ENCODE peak calls at places on chromosomes 2 and 18, in eight cellular contexts. One of them, this sample, is unnamed.

GRCh38 chr2:144449028-144449406 is 70.9 kb downstream of the ZEB2 start:
- DNase-seq in brain microvascular endothelial cell: no peak
- DNase-seq in CD8-positive, alpha-beta T cell: peak; percentile 21
- DNase-seq in cardiac muscle cell: peak; percentile 55
- DNase-seq in NB4: no peak
- DNase-seq in heart right ventricle: no peak
- DNase-seq in RWPE1: no peak
- DNase-seq in left lung: no peak
- DNase-seq in this sample: no peak

GRCh38 chr18:9720327-9720726 is 12.2 kb downstream of the RAB31 start:
- DNase-seq in left lung: no peak
- DNase-seq in CD8-positive, alpha-beta T cell: no peak
- DNase-seq in cardiac muscle cell: no peak
- DNase-seq in NB4: no peak
- DNase-seq in brain microvascular endothelial cell: no peak
- DNase-seq in RWPE1: no peak
- DNase-seq in heart right ventricle: no peak
- DNase-seq in this sample: no peak

GRCh38 chr18:25457636-25458035 is 105.7 kb upstream of the ZNF521 start:
- DNase-seq in left lung: no peak
- DNase-seq in cardiac muscle cell: no peak
- DNase-seq in brain microvascular endothelial cell: no peak
- DNase-seq in heart right ventricle: no peak
- DNase-seq in RWPE1: no peak
- DNase-seq in CD8-positive, alpha-beta T cell: no peak
- DNase-seq in NB4: no peak
- DNase-seq in this sample: no peak

GRCh38 chr18:28161608-28162599 is 15.0 kb downstream of the CDH2 start:
- DNase-seq in CD8-positive, alpha-beta T cell: no peak
- DNase-seq in NB4: no peak
- DNase-seq in brain microvascular endothelial cell: peak; percentile 31
- DNase-seq in left lung: no peak
- DNase-seq in RWPE1: no peak
- DNase-seq in heart right ventricle: no peak
- DNase-seq in cardiac muscle cell: peak; percentile 49
- DNase-seq in this sample: no peak

GRCh38 chr2:43105586-43106562 is 120.5 kb downstream of the ZFP36L2 start:
- DNase-seq in cardiac muscle cell: no peak
- DNase-seq in CD8-positive, alpha-beta T cell: no peak
- DNase-seq in RWPE1: no peak
- DNase-seq in NB4: peak; percentile 98
- DNase-seq in left lung: peak; percentile 73
- DNase-seq in heart right ventricle: peak; percentile 76
- DNase-seq in brain microvascular endothelial cell: peak; percentile 58
- DNase-seq in this sample: no peak

GRCh38 chr2:215461836-215462532 is 26.1 kb upstream of the FN1 start:
- DNase-seq in CD8-positive, alpha-beta T cell: no peak
- DNase-seq in heart right ventricle: no peak
- DNase-seq in left lung: no peak
- DNase-seq in brain microvascular endothelial cell: peak; percentile 73
- DNase-seq in RWPE1: no peak
- DNase-seq in NB4: no peak
- DNase-seq in cardiac muscle cell: no peak
- DNase-seq in this sample: no peak

GRCh38 chr18:74760436-74760835 is 162.8 kb downstream of the ZNF407 start:
- DNase-seq in cardiac muscle cell: no peak
- DNase-seq in CD8-positive, alpha-beta T cell: no peak
- DNase-seq in NB4: no peak
- DNase-seq in left lung: no peak
- DNase-seq in heart right ventricle: no peak
- DNase-seq in RWPE1: no peak
- DNase-seq in brain microvascular endothelial cell: no peak
- DNase-seq in this sample: no peak

GRCh38 chr2:11239718-11240462 is 84.6 kb downstream of the SLC66A3 start:
- DNase-seq in left lung: no peak
- DNase-seq in CD8-positive, alpha-beta T cell: no peak
- DNase-seq in NB4: no peak
- DNase-seq in cardiac muscle cell: no peak
- DNase-seq in RWPE1: no peak
- DNase-seq in brain microvascular endothelial cell: peak; percentile 50
- DNase-seq in heart right ventricle: no peak
- DNase-seq in this sample: no peak

GRCh38 chr18:70276416-70277145 is 12.3 kb upstream of the SOCS6 start:
- DNase-seq in heart right ventricle: no peak
- DNase-seq in brain microvascular endothelial cell: no peak
- DNase-seq in RWPE1: no peak
- DNase-seq in NB4: no peak
- DNase-seq in cardiac muscle cell: no peak
- DNase-seq in left lung: no peak
- DNase-seq in CD8-positive, alpha-beta T cell: no peak
- DNase-seq in this sample: no peak

GRCh38 chr2:73239776-73240175 is 5.7 kb downstream of the CCT7 start:
- DNase-seq in brain microvascular endothelial cell: peak; percentile 67
- DNase-seq in cardiac muscle cell: no peak
- DNase-seq in RWPE1: no peak
- DNase-seq in CD8-positive, alpha-beta T cell: no peak
- DNase-seq in heart right ventricle: no peak
- DNase-seq in left lung: no peak
- DNase-seq in NB4: no peak
- DNase-seq in this sample: no peak

GRCh38 chr2:217256261-217256660 is 396.4 kb upstream of the TNP1 start:
- DNase-seq in cardiac muscle cell: no peak
- DNase-seq in RWPE1: no peak
- DNase-seq in heart right ventricle: no peak
- DNase-seq in brain microvascular endothelial cell: no peak
- DNase-seq in NB4: no peak
- DNase-seq in left lung: no peak
- DNase-seq in CD8-positive, alpha-beta T cell: no peak
- DNase-seq in this sample: no peak

GRCh38 chr2:46847185-46847710 is 68.4 kb downstream of the MCFD2 start:
- DNase-seq in NB4: no peak
- DNase-seq in brain microvascular endothelial cell: peak; percentile 70
- DNase-seq in CD8-positive, alpha-beta T cell: no peak
- DNase-seq in cardiac muscle cell: no peak
- DNase-seq in RWPE1: peak; percentile 83
- DNase-seq in heart right ventricle: peak; percentile 96
- DNase-seq in left lung: peak; percentile 93
- DNase-seq in this sample: no peak

GRCh38 chr18:22193466-22193865 is 24.1 kb downstream of the GATA6 start:
- DNase-seq in brain microvascular endothelial cell: peak; percentile 65
- DNase-seq in CD8-positive, alpha-beta T cell: no peak
- DNase-seq in RWPE1: no peak
- DNase-seq in NB4: no peak
- DNase-seq in heart right ventricle: no peak
- DNase-seq in cardiac muscle cell: peak; percentile 71
- DNase-seq in left lung: no peak
- DNase-seq in this sample: no peak

GRCh38 chr2:102815285-102815684 is 53.5 kb downstream of the TMEM182 start:
- DNase-seq in NB4: no peak
- DNase-seq in heart right ventricle: no peak
- DNase-seq in brain microvascular endothelial cell: no peak
- DNase-seq in CD8-positive, alpha-beta T cell: no peak
- DNase-seq in left lung: no peak
- DNase-seq in RWPE1: no peak
- DNase-seq in cardiac muscle cell: no peak
- DNase-seq in this sample: no peak

GRCh38 chr2:102806250-102806837 is 44.5 kb downstream of the TMEM182 start:
- DNase-seq in NB4: peak; percentile 74
- DNase-seq in CD8-positive, alpha-beta T cell: no peak
- DNase-seq in RWPE1: peak; percentile 74
- DNase-seq in brain microvascular endothelial cell: peak; percentile 74
- DNase-seq in heart right ventricle: peak; percentile 78
- DNase-seq in cardiac muscle cell: peak; percentile 79
- DNase-seq in left lung: peak; percentile 40
- DNase-seq in this sample: no peak

GRCh38 chr2:102803897-102804217 is 42.0 kb downstream of the TMEM182 start:
- DNase-seq in cardiac muscle cell: no peak
- DNase-seq in left lung: no peak
- DNase-seq in RWPE1: no peak
- DNase-seq in CD8-positive, alpha-beta T cell: no peak
- DNase-seq in heart right ventricle: no peak
- DNase-seq in brain microvascular endothelial cell: no peak
- DNase-seq in NB4: no peak
- DNase-seq in this sample: no peak

GRCh38 chr2:102809291-102810189 is 47.7 kb downstream of the TMEM182 start:
- DNase-seq in RWPE1: no peak
- DNase-seq in heart right ventricle: no peak
- DNase-seq in brain microvascular endothelial cell: no peak
- DNase-seq in NB4: no peak
- DNase-seq in left lung: no peak
- DNase-seq in cardiac muscle cell: peak; percentile 17
- DNase-seq in CD8-positive, alpha-beta T cell: no peak
- DNase-seq in this sample: no peak
- TF ChIP-seq CTCF in RWPE1: no peak
- TF ChIP-seq CTCF in heart right ventricle: no peak
- TF ChIP-seq CTCF in brain microvascular endothelial cell: no peak
- TF ChIP-seq CTCF in NB4: no peak
- TF ChIP-seq CTCF in left lung: no peak
- TF ChIP-seq CTCF in cardiac muscle cell: no peak
- TF ChIP-seq CTCF in CD8-positive, alpha-beta T cell: no peak
- TF ChIP-seq CTCF in this sample: no peak

DNA sequence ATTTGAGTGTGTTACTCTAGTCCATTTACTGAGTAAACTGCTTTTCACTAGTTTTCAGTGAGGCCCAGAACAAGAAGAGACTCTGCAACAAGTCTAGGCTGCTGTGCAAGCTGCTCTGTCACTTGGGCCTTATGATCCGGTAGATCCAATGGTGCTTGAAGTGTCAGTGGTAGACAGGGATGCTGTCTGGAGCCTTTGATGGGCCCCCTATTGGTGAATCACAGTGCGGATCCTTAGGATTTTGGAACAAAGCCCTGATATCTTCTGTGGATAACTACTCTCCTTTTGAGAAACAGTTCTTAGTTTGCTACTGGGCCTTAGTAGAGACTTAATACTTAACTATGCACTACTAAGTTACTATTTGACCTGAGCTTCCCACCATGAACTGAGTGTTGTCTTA is 150.2 kb downstream of the TMEFF2 start:
- DNase-seq in CD8-positive, alpha-beta T cell: no peak
- DNase-seq in heart right ventricle: no peak
- DNase-seq in brain microvascular endothelial cell: no peak
- DNase-seq in RWPE1: no peak
- DNase-seq in left lung: no peak
- DNase-seq in NB4: no peak
- DNase-seq in cardiac muscle cell: no peak
- DNase-seq in this sample: no peak
- TF ChIP-seq CTCF in CD8-positive, alpha-beta T cell: no peak
- TF ChIP-seq CTCF in heart right ventricle: no peak
- TF ChIP-seq CTCF in brain microvascular endothelial cell: peak; percentile 3
- TF ChIP-seq CTCF in RWPE1: no peak
- TF ChIP-seq CTCF in left lung: no peak
- TF ChIP-seq CTCF in NB4: no peak
- TF ChIP-seq CTCF in cardiac muscle cell: no peak
- TF ChIP-seq CTCF in this sample: no peak

DNA sequence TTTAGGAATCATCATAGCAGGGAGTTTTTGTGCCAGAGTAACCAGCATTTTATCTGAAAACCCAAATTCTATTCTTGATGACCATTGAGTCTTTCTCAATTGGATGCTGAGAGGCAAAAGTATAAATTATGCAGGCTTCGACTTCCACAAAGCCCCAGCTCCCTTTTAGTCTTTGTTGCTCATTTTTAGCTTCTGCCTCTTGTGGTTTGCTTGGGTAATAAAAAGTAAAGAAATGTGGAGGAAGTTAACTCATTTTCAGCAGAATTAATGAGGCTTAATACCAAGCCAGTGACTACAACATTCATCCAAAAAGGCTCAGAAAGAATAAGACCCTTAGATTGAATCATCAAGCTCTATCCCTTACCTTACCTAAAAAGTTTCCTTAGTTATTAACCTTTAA is 18.6 kb downstream of the ERMN start:
- DNase-seq in left lung: no peak
- DNase-seq in CD8-positive, alpha-beta T cell: no peak
- DNase-seq in brain microvascular endothelial cell: no peak
- DNase-seq in NB4: peak; percentile 10
- DNase-seq in heart right ventricle: no peak
- DNase-seq in cardiac muscle cell: no peak
- DNase-seq in RWPE1: no peak
- DNase-seq in this sample: no peak
- TF ChIP-seq CTCF in left lung: no peak
- TF ChIP-seq CTCF in CD8-positive, alpha-beta T cell: no peak
- TF ChIP-seq CTCF in brain microvascular endothelial cell: peak; percentile 39
- TF ChIP-seq CTCF in NB4: no peak
- TF ChIP-seq CTCF in heart right ventricle: no peak
- TF ChIP-seq CTCF in cardiac muscle cell: peak; percentile 21
- TF ChIP-seq CTCF in RWPE1: no peak
- TF ChIP-seq CTCF in this sample: peak; percentile 49

GRCh38 chr2:42055573-42056514 is 8.0 kb downstream of the PKDCC start:
- DNase-seq in brain microvascular endothelial cell: no peak
- DNase-seq in RWPE1: no peak
- DNase-seq in CD8-positive, alpha-beta T cell: no peak
- DNase-seq in NB4: no peak
- DNase-seq in left lung: no peak
- DNase-seq in heart right ventricle: no peak
- DNase-seq in cardiac muscle cell: no peak
- DNase-seq in this sample: no peak

GRCh38 chr2:42053482-42053790 is 5.6 kb downstream of the PKDCC start:
- DNase-seq in brain microvascular endothelial cell: no peak
- DNase-seq in cardiac muscle cell: no peak
- DNase-seq in left lung: no peak
- DNase-seq in heart right ventricle: no peak
- DNase-seq in RWPE1: no peak
- DNase-seq in CD8-positive, alpha-beta T cell: no peak
- DNase-seq in NB4: no peak
- DNase-seq in this sample: no peak

GRCh38 chr2:42053791-42054656 is 6.2 kb downstream of the PKDCC start:
- DNase-seq in CD8-positive, alpha-beta T cell: no peak
- DNase-seq in brain microvascular endothelial cell: no peak
- DNase-seq in cardiac muscle cell: peak; percentile 79
- DNase-seq in NB4: no peak
- DNase-seq in heart right ventricle: peak; percentile 73
- DNase-seq in left lung: no peak
- DNase-seq in RWPE1: no peak
- DNase-seq in this sample: no peak

GRCh38 chr2:42052702-42053481 is 5.1 kb downstream of the PKDCC start:
- DNase-seq in left lung: peak; percentile 61
- DNase-seq in heart right ventricle: no peak
- DNase-seq in NB4: peak; percentile 21
- DNase-seq in RWPE1: no peak
- DNase-seq in brain microvascular endothelial cell: peak; percentile 45
- DNase-seq in CD8-positive, alpha-beta T cell: no peak
- DNase-seq in cardiac muscle cell: peak; percentile 45
- DNase-seq in this sample: no peak

DNA sequence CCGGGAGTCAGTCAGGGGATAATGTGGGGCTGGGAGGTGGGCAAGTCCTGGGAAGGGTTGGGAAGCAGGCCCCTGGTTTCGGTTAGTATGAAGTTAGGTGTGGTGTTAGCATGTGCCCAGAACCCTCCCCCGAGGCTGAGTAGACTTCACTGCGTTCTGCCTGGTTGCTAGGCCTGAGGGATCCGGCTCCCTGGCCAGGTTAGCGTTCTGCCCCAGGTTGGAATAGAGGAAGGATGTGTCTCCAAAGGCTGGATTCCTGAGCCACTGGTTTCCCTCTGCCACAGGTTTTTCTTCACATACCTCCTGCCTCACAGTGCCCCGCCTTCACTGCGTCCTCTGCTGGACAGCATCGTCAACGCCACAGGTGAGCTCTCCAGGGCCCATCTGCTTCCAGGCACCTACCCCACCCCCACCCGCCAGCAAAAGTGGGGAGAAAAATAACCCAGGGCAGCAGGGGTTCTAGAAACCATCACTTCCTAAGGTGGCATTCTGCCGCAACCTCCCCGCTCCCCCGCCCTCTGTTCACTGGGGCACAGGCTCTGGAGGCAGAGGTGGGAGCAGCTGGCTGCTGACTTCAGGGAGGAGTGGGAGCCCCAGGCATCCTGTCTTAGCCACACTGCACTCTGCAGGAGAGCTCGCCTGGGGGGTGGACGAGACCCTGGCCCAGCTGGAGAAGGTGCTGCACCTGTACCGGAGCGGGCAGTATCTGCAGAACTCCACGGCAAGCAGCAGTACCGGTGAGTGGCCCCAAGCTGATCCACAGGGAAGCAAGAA is 7.0 kb downstream of the PKDCC start:
- DNase-seq in NB4: no peak
- DNase-seq in left lung: no peak
- DNase-seq in cardiac muscle cell: no peak
- DNase-seq in CD8-positive, alpha-beta T cell: no peak
- DNase-seq in heart right ventricle: no peak
- DNase-seq in brain microvascular endothelial cell: no peak
- DNase-seq in RWPE1: no peak
- DNase-seq in this sample: no peak
- TF ChIP-seq CTCF in NB4: no peak
- TF ChIP-seq CTCF in left lung: no peak
- TF ChIP-seq CTCF in cardiac muscle cell: no peak
- TF ChIP-seq CTCF in CD8-positive, alpha-beta T cell: no peak
- TF ChIP-seq CTCF in heart right ventricle: no peak
- TF ChIP-seq CTCF in brain microvascular endothelial cell: no peak
- TF ChIP-seq CTCF in RWPE1: no peak
- TF ChIP-seq CTCF in this sample: no peak